ENCODE peak calls at places on chromosomes 16 and 17, in eight cellular contexts. N is kidney epithelial cell; J is BE2C; F is stimulated activated CD4-positive, alpha-beta T cell treated with anti-CD3 and anti-CD28 coated beads, Interleukin-1b, Interleukin-23, amount 100 ng/mL, for 4 hours; D is ACHN; H is PC-3; V is T-helper 17 cell; X is AG09319. B is an unnamed sample.

GRCh38 chr17:37713028-37713431 is 31.8 kb downstream of the HNF1B start:
- DNase-seq in V (no peak), D (no peak), N (no peak), F (no peak), X (no peak), H (no peak), J (no peak), B (no peak)

GRCh38 chr17:50863221-50863843 is 2.8 kb downstream of the TOB1 start:
- DNase-seq in D (peak), F (no peak), V (no peak), N (no peak), H (peak), X (no peak), J (peak), B (peak)

GRCh38 chr17:74883241-74883750 is 10.1 kb downstream of the FADS6 start:
- DNase-seq in J (no peak), X (no peak), N (no peak), H (no peak), D (no peak), V (no peak), F (no peak), B (no peak)

GRCh38 chr17:39194089-39194984 is 3.1 kb downstream of the CACNB1 start:
- DNase-seq in H (no peak), J (peak), V (no peak), D (no peak), F (no peak), X (no peak), N (no peak), B (no peak)

GRCh38 chr16:17070882-17071592 is 399.7 kb downstream of the XYLT1 start:
- DNase-seq in V (peak), F (peak), N (no peak), H (no peak), D (no peak), X (no peak), J (no peak), B (no peak)

GRCh38 chr17:41718287-41718645 is 6.1 kb downstream of the GAST start:
- DNase-seq in V (no peak), F (no peak), X (no peak), J (no peak), H (no peak), D (no peak), N (no peak), B (no peak)

GRCh38 chr17:33163827-33164555 is 129.1 kb downstream of the ASIC2 start:
- DNase-seq in H (no peak), V (no peak), N (no peak), J (no peak), F (no peak), X (peak), D (no peak), B (no peak)

GRCh38 chr16:58225965-58226602 is 28.2 kb upstream of the CSNK2A2 start:
- DNase-seq in X (no peak), N (no peak), V (no peak), H (no peak), D (no peak), F (no peak), J (no peak), B (no peak)

GRCh38 chr17:37176683-37177082 is 199.1 kb upstream of the C17orf78 start:
- DNase-seq in H (peak), D (no peak), F (no peak), J (no peak), N (peak), V (no peak), X (no peak), B (peak)

GRCh38 chr16:66250686-66251405 is 115.6 kb upstream of the CDH5 start:
- DNase-seq in V (no peak), J (no peak), H (peak), F (no peak), X (no peak), N (no peak), D (no peak), B (no peak)